ENCODE peak calls at places on chromosomes 11 and 22, in seven cellular contexts. One of them, this sample, is unnamed.

GRCh38 chr11:118530180-118530682 is 761 bp upstream of the TMEM25 start:
- DNase-seq in IMR-90: peak; percentile 5
- DNase-seq in MCF 10A: no peak
- DNase-seq in mammary epithelial cell: peak; percentile 12
- DNase-seq in choroid plexus epithelial cell: peak; percentile 21
- DNase-seq in NB4: no peak
- DNase-seq in GM10248: no peak
- DNase-seq in this sample: no peak

GRCh38 chr22:37230673-37231405 is 13.2 kb downstream of the RAC2 start:
- DNase-seq in IMR-90: no peak
- DNase-seq in mammary epithelial cell: no peak
- DNase-seq in NB4: no peak
- DNase-seq in MCF 10A: no peak
- DNase-seq in GM10248: peak; percentile 69
- DNase-seq in choroid plexus epithelial cell: peak; percentile 48
- DNase-seq in this sample: no peak

GRCh38 chr11:68677432-68677831 is 6.9 kb upstream of the GAL start:
- DNase-seq in choroid plexus epithelial cell: peak; percentile 47
- DNase-seq in GM10248: no peak
- DNase-seq in mammary epithelial cell: peak; percentile 75
- DNase-seq in NB4: peak; percentile 85
- DNase-seq in MCF 10A: peak; percentile 79
- DNase-seq in IMR-90: peak; percentile 96
- DNase-seq in this sample: peak; percentile 55

GRCh38 chr11:8066036-8066910 is 14.7 kb upstream of the TUB start:
- DNase-seq in mammary epithelial cell: no peak
- DNase-seq in GM10248: no peak
- DNase-seq in NB4: no peak
- DNase-seq in choroid plexus epithelial cell: no peak
- DNase-seq in MCF 10A: no peak
- DNase-seq in IMR-90: no peak
- DNase-seq in this sample: no peak

GRCh38 chr11:38345286-38345685 is 1747.2 kb upstream of the RAG2 start:
- DNase-seq in IMR-90: no peak
- DNase-seq in mammary epithelial cell: peak; percentile 57
- DNase-seq in GM10248: no peak
- DNase-seq in MCF 10A: peak; percentile 4
- DNase-seq in choroid plexus epithelial cell: peak; percentile 72
- DNase-seq in NB4: no peak
- DNase-seq in this sample: peak; percentile 75

GRCh38 chr22:26975381-26975780 is 318.0 kb downstream of the MIAT start:
- DNase-seq in IMR-90: no peak
- DNase-seq in mammary epithelial cell: no peak
- DNase-seq in MCF 10A: no peak
- DNase-seq in GM10248: no peak
- DNase-seq in NB4: no peak
- DNase-seq in choroid plexus epithelial cell: no peak
- DNase-seq in this sample: peak; percentile 14

GRCh38 chr11:85934599-85935169 is 79.5 kb downstream of the CCDC83 start:
- DNase-seq in IMR-90: no peak
- DNase-seq in MCF 10A: no peak
- DNase-seq in GM10248: no peak
- DNase-seq in choroid plexus epithelial cell: no peak
- DNase-seq in mammary epithelial cell: no peak
- DNase-seq in NB4: no peak
- DNase-seq in this sample: no peak

GRCh38 chr11:60783141-60783484 is 2.0 kb upstream of the MS4A10 start:
- DNase-seq in choroid plexus epithelial cell: no peak
- DNase-seq in GM10248: no peak
- DNase-seq in NB4: no peak
- DNase-seq in mammary epithelial cell: no peak
- DNase-seq in MCF 10A: no peak
- DNase-seq in IMR-90: no peak
- DNase-seq in this sample: no peak

GRCh38 chr11:16942917-16943316 is 71.3 kb downstream of the PLEKHA7 start:
- DNase-seq in NB4: no peak
- DNase-seq in GM10248: no peak
- DNase-seq in choroid plexus epithelial cell: no peak
- DNase-seq in mammary epithelial cell: no peak
- DNase-seq in IMR-90: no peak
- DNase-seq in MCF 10A: no peak
- DNase-seq in this sample: no peak

GRCh38 chr11:33634291-33634834 is 66.3 kb downstream of the C11orf91 start:
- DNase-seq in NB4: no peak
- DNase-seq in mammary epithelial cell: peak; percentile 95
- DNase-seq in GM10248: no peak
- DNase-seq in MCF 10A: peak; percentile 80
- DNase-seq in IMR-90: peak; percentile 82
- DNase-seq in choroid plexus epithelial cell: peak; percentile 40
- DNase-seq in this sample: peak; percentile 91

GRCh38 chr11:47259178-47259977 is 1.6 kb downstream of the NR1H3 start:
- DNase-seq in MCF 10A: peak; percentile 47
- DNase-seq in IMR-90: peak; percentile 30
- DNase-seq in choroid plexus epithelial cell: peak; percentile 61
- DNase-seq in GM10248: peak; percentile 72
- DNase-seq in NB4: peak; percentile 61
- DNase-seq in mammary epithelial cell: no peak
- DNase-seq in this sample: peak; percentile 35

GRCh38 chr22:41021039-41021654 is 70.0 kb downstream of the RBX1 start:
- DNase-seq in NB4: peak; percentile 16
- DNase-seq in mammary epithelial cell: no peak
- DNase-seq in MCF 10A: peak; percentile 7
- DNase-seq in choroid plexus epithelial cell: no peak
- DNase-seq in IMR-90: no peak
- DNase-seq in GM10248: no peak
- DNase-seq in this sample: no peak

GRCh38 chr11:15629690-15630321 is 515.1 kb downstream of the INSC start:
- DNase-seq in IMR-90: no peak
- DNase-seq in MCF 10A: peak; percentile 57
- DNase-seq in mammary epithelial cell: peak; percentile 31
- DNase-seq in GM10248: no peak
- DNase-seq in choroid plexus epithelial cell: peak; percentile 23
- DNase-seq in NB4: peak; percentile 43
- DNase-seq in this sample: peak; percentile 36

GRCh38 chr11:100769617-100770016 is 82.5 kb downstream of the ARHGAP42 start:
- DNase-seq in choroid plexus epithelial cell: no peak
- DNase-seq in IMR-90: no peak
- DNase-seq in GM10248: no peak
- DNase-seq in MCF 10A: no peak
- DNase-seq in NB4: no peak
- DNase-seq in mammary epithelial cell: no peak
- DNase-seq in this sample: no peak

GRCh38 chr11:33329705-33330329 is 72.6 kb downstream of the HIPK3 start:
- DNase-seq in GM10248: peak; percentile 43
- DNase-seq in IMR-90: peak; percentile 72
- DNase-seq in mammary epithelial cell: peak; percentile 55
- DNase-seq in MCF 10A: peak; percentile 68
- DNase-seq in NB4: peak; percentile 75
- DNase-seq in choroid plexus epithelial cell: peak; percentile 86
- DNase-seq in this sample: peak; percentile 77

GRCh38 chr22:27768027-27768640 is 33.4 kb downstream of the MN1 start:
- DNase-seq in GM10248: no peak
- DNase-seq in choroid plexus epithelial cell: no peak
- DNase-seq in IMR-90: no peak
- DNase-seq in MCF 10A: no peak
- DNase-seq in mammary epithelial cell: no peak
- DNase-seq in NB4: no peak
- DNase-seq in this sample: no peak

GRCh38 chr22:17865183-17866055 is 91.2 kb upstream of the BID start:
- DNase-seq in GM10248: no peak
- DNase-seq in mammary epithelial cell: no peak
- DNase-seq in choroid plexus epithelial cell: no peak
- DNase-seq in MCF 10A: no peak
- DNase-seq in IMR-90: no peak
- DNase-seq in NB4: no peak
- DNase-seq in this sample: no peak

GRCh38 chr11:127862406-127862805 is 725.0 kb downstream of the ETS1 start:
- DNase-seq in GM10248: no peak
- DNase-seq in NB4: no peak
- DNase-seq in MCF 10A: peak; percentile 24
- DNase-seq in choroid plexus epithelial cell: no peak
- DNase-seq in mammary epithelial cell: peak; percentile 73
- DNase-seq in IMR-90: no peak
- DNase-seq in this sample: peak; percentile 45

GRCh38 chr11:19889531-19889930 is 176.9 kb downstream of the NAV2 start:
- DNase-seq in GM10248: no peak
- DNase-seq in mammary epithelial cell: no peak
- DNase-seq in MCF 10A: no peak
- DNase-seq in choroid plexus epithelial cell: peak; percentile 25
- DNase-seq in NB4: no peak
- DNase-seq in IMR-90: peak; percentile 38
- DNase-seq in this sample: no peak

GRCh38 chr11:117501499-117501898 is 173.8 kb downstream of the CEP164 start:
- DNase-seq in MCF 10A: no peak
- DNase-seq in NB4: no peak
- DNase-seq in IMR-90: no peak
- DNase-seq in choroid plexus epithelial cell: no peak
- DNase-seq in mammary epithelial cell: no peak
- DNase-seq in GM10248: no peak
- DNase-seq in this sample: no peak

DNA sequence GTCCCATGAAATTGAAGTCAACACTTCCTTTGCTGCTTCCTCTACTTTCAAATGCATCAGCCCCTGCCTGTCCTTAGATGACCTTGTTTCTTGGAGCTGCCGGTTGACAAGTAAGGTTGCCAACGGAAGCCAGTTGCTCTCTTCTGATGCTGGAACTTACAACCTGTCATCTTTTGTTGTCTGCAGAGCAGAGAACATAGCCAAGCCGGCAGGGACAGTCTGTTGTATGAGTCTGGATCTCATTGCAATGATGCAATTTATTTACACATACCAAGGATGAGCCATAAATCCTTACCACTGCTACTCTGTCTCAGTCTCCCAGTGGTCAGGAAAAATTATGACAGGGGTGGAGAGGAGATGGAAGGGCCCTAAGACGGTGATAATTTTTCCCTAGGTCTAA is 151.4 kb downstream of the BLID start:
- DNase-seq in NB4: no peak
- DNase-seq in IMR-90: peak; percentile 64
- DNase-seq in MCF 10A: peak; percentile 54
- DNase-seq in GM10248: no peak
- DNase-seq in choroid plexus epithelial cell: peak; percentile 69
- DNase-seq in mammary epithelial cell: no peak
- DNase-seq in this sample: peak; percentile 78
- TF ChIP-seq CTCF in NB4: no peak
- TF ChIP-seq CTCF in IMR-90: peak; percentile 2
- TF ChIP-seq CTCF in MCF 10A: no peak
- TF ChIP-seq CTCF in GM10248: no peak
- TF ChIP-seq CTCF in choroid plexus epithelial cell: peak; percentile 10
- TF ChIP-seq CTCF in mammary epithelial cell: peak; percentile 7
- TF ChIP-seq CTCF in this sample: no peak

DNA sequence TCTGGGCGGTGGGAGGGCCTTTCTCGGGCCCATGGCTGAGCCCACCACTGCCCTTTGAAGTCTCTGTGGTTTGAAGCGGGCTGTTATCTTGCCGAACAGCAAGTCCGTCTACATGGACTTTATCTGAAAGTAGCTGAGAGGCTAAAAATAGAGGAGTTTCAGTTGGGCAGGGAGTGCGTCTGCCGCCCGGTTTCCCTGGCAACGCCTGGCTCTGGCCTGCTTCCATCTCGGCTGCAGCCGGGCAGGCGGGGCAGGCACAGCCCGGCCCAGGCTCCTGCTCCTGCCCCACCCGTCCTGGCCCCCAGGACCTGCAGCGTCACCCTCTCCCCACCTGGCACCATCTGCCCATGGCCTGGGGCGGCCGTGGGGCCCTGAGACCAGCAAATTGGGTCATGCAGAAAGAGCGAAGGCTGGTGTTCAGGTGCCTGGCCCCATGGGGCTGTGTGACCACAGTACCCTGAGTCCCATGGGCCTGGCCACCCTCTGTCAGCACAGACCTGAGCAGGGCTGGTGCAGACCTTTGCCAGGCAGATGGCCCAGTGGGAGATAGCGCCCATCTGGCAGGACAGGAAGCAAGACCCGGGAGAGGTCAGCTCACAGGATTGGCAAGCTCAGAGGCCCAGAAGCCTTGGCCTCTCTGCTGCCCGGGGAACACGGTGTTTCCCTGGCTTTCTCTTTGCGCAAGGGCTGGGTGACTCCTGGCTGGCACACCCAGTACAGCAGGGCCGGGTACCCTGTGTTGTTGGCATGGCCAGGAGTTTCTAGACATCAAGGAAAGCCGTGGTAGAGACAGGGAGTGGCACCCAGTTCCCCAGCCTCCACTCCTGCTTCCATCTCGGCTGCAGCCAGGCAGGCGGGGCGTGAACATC is 79.1 kb upstream of the KCNQ1OT1 start:
- DNase-seq in IMR-90: peak; percentile 63
- DNase-seq in GM10248: no peak
- DNase-seq in choroid plexus epithelial cell: peak; percentile 26
- DNase-seq in MCF 10A: peak; percentile 97
- DNase-seq in NB4: peak; percentile 81
- DNase-seq in mammary epithelial cell: peak; percentile 30
- DNase-seq in this sample: peak; percentile 76
- TF ChIP-seq CTCF in IMR-90: no peak
- TF ChIP-seq CTCF in GM10248: no peak
- TF ChIP-seq CTCF in choroid plexus epithelial cell: no peak
- TF ChIP-seq CTCF in MCF 10A: peak; percentile 42
- TF ChIP-seq CTCF in NB4: no peak
- TF ChIP-seq CTCF in mammary epithelial cell: peak; percentile 57
- TF ChIP-seq CTCF in this sample: peak; percentile 50

GRCh38 chr11:124793466-124794278 is 6.5 kb downstream of the MSANTD2 start:
- DNase-seq in mammary epithelial cell: peak; percentile 35
- DNase-seq in GM10248: peak; percentile 50
- DNase-seq in MCF 10A: peak; percentile 73
- DNase-seq in IMR-90: peak; percentile 40
- DNase-seq in NB4: peak; percentile 66
- DNase-seq in choroid plexus epithelial cell: peak; percentile 71
- DNase-seq in this sample: peak; percentile 63
- TF ChIP-seq CTCF in mammary epithelial cell: peak; percentile 77
- TF ChIP-seq CTCF in GM10248: peak; percentile 77
- TF ChIP-seq CTCF in MCF 10A: peak; percentile 60
- TF ChIP-seq CTCF in IMR-90: peak; percentile 65
- TF ChIP-seq CTCF in NB4: peak; percentile 85
- TF ChIP-seq CTCF in choroid plexus epithelial cell: peak; percentile 74
- TF ChIP-seq CTCF in this sample: peak; percentile 81

DNA sequence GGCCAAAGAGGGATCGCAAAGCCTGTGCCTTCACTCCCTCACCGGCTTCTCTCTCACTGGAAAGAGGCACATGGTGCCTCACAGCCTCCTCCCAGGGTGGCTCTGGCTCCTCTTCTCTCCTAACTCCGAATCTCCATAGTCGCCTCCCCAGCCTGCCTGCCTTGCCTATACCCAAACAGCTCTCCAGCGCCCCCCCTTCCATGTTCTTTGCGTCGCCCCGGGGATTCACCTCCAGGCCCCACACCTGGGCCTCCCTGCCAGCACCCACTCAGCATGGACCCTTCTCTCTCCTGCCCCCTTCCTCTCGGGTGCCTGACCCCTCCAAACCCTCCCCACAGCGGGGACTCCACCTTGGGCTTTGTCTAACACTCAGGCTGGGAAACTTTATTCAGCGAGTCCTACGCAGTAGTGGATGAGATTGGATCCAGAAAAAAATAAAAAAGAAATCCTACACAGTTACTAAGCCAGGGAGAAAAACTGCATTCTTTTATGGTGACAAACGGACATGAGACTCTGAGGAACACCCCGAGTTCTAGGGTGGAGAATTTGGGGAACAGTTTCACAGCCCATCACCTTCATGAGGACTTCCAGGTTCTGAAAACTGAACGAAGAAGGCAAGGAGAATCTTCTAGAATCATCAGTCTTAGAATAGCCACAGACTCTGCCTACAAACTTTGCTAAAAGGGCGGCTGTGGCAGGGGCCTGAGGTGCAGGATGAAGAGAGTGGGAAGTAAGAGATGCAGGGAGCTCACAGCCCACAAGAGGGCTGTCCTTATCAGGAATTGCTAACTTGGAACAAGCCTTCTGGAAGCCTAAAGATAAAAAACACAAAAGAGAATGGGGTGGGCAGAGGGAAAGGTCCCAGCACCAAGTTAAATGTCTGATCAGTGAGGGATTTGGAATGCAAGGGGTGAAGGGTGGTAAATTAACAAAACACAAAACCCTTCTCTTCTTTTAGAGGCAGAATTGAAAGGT is 5.3 kb downstream of the PPM1F start:
- DNase-seq in IMR-90: peak; percentile 71
- DNase-seq in MCF 10A: no peak
- DNase-seq in choroid plexus epithelial cell: peak; percentile 72
- DNase-seq in NB4: peak; percentile 28
- DNase-seq in mammary epithelial cell: peak; percentile 57
- DNase-seq in GM10248: no peak
- DNase-seq in this sample: peak; percentile 65
- TF ChIP-seq CTCF in IMR-90: peak; percentile 64
- TF ChIP-seq CTCF in MCF 10A: peak; percentile 21
- TF ChIP-seq CTCF in choroid plexus epithelial cell: peak; percentile 74
- TF ChIP-seq CTCF in NB4: peak; percentile 20
- TF ChIP-seq CTCF in mammary epithelial cell: peak; percentile 62
- TF ChIP-seq CTCF in GM10248: no peak
- TF ChIP-seq CTCF in this sample: peak; percentile 72

This sample was measured in epithelial cell of esophagus.